ENCODE peak calls at places on chromosomes 4 and X, in six cellular contexts. R is neural progenitor cell, G is neural crest cell, J is mucosa of descending colon, I is testis, P is RWPE1. K is an unnamed sample.

GRCh38 chr4:24856586-24856985 is 56.3 kb downstream of the CCDC149 start:
- DNase-seq in R (peak), G (no peak), P (no peak), I (no peak), J (no peak), K (no peak)

GRCh38 chrX:135536883-135537282 is 16.4 kb downstream of the INTS6L start:
- DNase-seq in R (no peak), G (no peak), P (no peak), J (no peak), I (no peak), K (no peak)

GRCh38 chrX:134006484-134007161 is 21.2 kb upstream of the GPC3 start:
- DNase-seq in J (no peak), I (no peak), P (no peak), G (no peak), R (no peak), K (peak)

GRCh38 chrX:24761306-24761705 is 67.6 kb downstream of the POLA1 start:
- DNase-seq in P (no peak), G (no peak), J (no peak), I (no peak), R (no peak), K (no peak)

GRCh38 chr4:7462509-7462971 is 27.8 kb upstream of the PSAPL1 start:
- DNase-seq in J (no peak), P (peak), R (peak), G (no peak), I (peak), K (peak)

GRCh38 chr4:153520871-153521329 is 54.7 kb downstream of the TMEM131L start:
- DNase-seq in P (no peak), I (no peak), R (no peak), G (no peak), J (no peak), K (no peak)

GRCh38 chrX:20362268-20363002 is 95.7 kb upstream of the RPS6KA3 start:
- DNase-seq in J (peak), I (no peak), R (peak), G (no peak), P (no peak), K (no peak)

GRCh38 chr4:6999172-7000086 is 43.7 kb upstream of the TADA2B start:
- DNase-seq in I (no peak), J (no peak), G (no peak), R (no peak), P (peak), K (peak)

GRCh38 chrX:46117234-46117633 is 428.0 kb downstream of the ZNF674 start:
- DNase-seq in J (no peak), G (no peak), R (no peak), I (no peak), P (no peak), K (peak)

DNA sequence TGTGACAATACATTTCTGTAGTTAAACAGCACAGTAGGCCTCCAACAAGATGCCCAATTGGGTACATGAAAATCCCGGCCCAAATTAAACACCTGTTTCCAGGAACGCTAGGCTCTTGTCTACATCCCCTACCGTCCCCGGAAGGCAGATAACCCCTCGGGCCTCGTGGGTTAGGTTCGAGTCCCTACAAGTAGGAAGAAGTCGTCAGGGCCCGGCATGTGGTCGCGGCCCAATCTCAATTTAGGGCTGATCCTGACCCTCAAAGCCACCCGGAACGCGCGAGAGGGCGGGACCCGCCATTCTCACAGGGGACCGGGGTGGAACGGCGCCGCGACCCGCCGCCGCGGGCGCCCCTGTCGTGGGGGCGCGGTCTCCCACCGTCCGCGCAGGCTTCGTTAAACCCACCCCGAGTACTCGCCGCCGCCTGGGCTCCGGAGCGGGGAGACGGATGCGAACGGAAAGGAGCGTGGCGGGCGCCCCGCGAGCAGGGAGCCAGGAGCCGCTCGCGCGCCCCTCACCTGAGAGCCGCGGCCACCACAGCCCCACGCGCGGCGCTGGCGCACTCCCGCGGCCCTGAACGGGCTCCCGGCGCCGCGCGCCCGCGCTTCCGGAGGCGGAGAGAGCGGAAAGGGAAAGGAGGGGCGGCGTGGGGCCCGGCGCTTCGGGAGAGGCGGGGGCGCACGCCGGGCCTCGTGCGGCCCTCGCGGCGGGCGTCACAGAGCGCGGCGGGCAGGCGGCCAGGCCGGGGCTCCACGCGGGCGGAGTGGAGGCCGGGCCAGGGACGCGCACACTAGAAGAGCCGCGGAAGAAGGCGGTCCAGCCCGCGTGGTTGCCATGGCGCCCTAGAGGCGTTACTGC is at the start of gene CFAP97:
- DNase-seq in I (peak), P (peak), G (peak), J (peak), R (peak), K (peak)
- TF ChIP-seq CTCF in I (no peak), P (no peak), G (no peak), J (no peak), R (peak), K (no peak)

DNA sequence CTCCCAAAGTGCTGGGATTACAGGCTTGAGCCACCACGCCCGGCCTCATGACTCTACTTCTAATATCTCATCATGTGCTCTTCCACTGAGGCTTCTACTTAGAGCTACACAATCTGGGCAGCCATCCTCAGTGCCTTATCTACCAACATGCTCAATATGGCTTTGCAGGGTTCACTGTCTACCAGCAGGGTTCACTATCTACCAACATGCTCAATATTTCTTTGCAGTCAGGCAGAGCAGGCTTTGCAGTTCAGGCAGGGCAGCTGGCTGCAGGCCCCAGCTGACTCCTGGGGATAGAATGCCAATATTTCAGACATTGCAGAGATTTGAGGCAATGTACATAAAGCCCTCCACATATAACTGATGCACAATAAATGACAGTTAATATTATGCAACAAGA is 47.5 kb downstream of the PKD2 start:
- DNase-seq in I (peak), G (peak), P (peak), J (peak), R (peak), K (peak)
- TF ChIP-seq CTCF in I (peak), G (peak), P (no peak), J (peak), R (peak), K (peak)

DNA sequence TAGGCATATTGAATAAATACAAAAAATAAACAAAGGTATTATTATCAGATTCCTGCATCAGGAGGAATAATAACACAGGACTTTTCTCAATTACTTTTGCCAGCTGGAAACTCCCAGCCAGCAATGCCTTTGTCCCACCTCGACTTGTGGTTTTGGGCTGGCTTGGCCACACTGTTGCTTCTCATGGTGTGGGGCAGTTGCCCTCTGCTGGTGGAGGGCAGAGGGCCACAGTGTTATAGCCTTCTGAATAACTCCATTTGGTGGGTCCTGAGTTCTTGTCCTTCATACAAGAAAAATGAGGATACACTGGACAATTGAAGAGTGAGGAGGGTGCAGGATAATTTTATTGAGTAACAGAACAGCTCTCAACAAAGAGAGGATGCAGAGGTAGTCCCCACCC is 1206.0 kb upstream of the ADGRL3 start:
- DNase-seq in G (no peak), P (no peak), R (peak), J (no peak), I (no peak), K (no peak)
- TF ChIP-seq CTCF in G (peak), P (no peak), R (peak), J (no peak), I (no peak), K (no peak)

DNA sequence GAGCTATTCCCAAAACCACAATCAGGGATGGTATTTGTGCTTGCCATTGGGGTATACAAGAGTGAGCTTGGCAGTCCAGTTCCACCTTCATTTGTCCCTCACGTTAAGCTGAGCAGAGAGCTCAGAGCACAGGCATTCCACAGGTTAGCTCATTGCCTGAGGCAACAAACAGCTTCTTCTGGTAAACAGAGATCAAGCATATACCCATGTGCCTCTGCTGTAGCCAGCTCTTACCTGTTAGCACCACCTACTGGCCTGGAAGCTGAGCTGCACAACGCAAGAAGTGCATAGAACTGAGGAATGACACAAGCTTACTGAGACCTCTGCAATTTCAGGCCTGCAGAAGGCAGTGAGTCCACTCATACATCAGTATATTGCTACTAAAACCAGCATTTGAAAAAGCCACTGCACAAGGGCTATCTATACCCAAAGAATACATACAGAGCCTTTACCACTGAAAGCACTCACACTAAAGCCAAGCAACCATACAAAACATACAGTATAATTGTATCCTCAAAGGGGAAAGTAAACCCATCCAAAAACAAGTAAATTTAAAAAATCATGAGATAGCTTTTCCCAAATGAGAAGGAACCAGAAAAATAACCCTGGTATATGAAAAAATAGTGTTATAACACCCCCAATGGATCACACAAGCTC is 258.3 kb upstream of the GABRA2 start:
- DNase-seq in G (peak), R (peak), I (peak), P (peak), J (peak), K (peak)
- TF ChIP-seq CTCF in G (peak), R (peak), I (no peak), P (peak), J (no peak), K (peak)

DNA sequence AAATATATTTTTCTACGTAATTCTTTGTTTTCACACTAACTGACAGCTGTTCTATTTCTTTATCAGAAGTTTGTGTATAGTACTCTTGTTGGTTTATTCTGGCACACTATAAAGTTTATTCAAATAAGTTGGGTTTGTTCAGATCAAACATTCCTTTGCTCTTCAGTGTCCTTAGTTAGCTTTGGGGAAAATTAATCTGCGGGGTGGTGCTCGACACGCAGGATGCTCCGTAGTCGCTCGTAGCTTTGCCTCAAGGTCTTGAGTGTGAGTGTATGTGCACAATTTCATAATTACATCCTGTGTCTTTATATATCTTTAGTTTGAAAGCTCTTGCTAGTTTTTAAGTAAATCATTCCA is 145.6 kb downstream of the STIM2 start:
- DNase-seq in J (no peak), G (no peak), P (no peak), I (no peak), R (no peak), K (no peak)
- TF ChIP-seq CTCF in J (no peak), G (no peak), P (no peak), I (no peak), R (no peak), K (no peak)

DNA sequence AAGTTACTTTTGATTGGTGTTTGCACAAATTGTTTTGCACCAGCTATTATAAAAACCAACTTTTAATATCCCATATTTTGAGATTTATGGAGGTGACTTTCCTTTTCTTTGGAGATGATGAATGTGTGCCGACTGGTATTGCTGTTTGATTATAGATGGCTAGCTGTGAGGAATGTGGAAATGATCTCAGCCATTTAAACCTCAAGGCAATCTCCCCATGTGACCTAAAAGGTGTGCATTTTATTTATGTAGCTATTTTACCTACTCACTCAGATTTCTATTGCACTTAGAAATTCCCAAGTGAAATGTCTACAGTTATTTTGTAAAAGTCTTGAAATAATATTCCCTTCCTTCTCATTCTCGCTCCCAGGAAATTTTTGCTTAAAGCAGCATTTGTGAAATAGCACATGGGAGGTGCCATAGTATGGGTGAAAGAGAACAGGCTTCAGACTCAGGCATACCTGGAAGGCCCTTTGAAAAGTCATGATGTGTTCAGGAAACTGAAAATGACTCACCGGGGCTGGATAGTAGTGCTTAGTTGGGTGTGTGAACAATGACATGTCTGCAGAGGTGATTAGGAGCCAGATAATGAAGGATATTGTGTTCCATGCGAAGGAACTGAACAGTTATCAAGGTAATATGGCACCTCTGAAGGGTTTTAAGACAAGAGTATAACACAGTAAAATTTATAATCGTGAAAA is 247.6 kb downstream of the CBLL2 start:
- DNase-seq in J (no peak), I (no peak), P (peak), R (no peak), G (no peak), K (peak)
- TF ChIP-seq CTCF in J (no peak), I (no peak), P (no peak), R (no peak), G (no peak), K (no peak)